ENCODE peak calls at places on chromosomes 11 and 22, in four cellular contexts. P, W, A and Y are unnamed samples.

GRCh38 chr22:35627267-35628041 is 10.3 kb upstream of the MB start:
- DNase-seq in W (no peak), P (peak; percentile 30), A (peak; percentile 74), Y (peak; percentile 64)

GRCh38 chr11:63918576-63919171 is 1.7 kb upstream of the RCOR2 start:
- DNase-seq in W (no peak), A (no peak), P (no peak), Y (peak; percentile 70)

GRCh38 chr11:27473017-27473406 is 422 bp upstream of the LGR4 start:
- DNase-seq in W (no peak), P (no peak), A (no peak), Y (peak; percentile 62)

GRCh38 chr22:28314959-28315358 is 364.7 kb downstream of the TTC28 start:
- DNase-seq in P (no peak), A (no peak), W (no peak), Y (no peak)

GRCh38 chr11:120205596-120206161 is 5.2 kb upstream of the OAF start:
- DNase-seq in P (no peak), A (no peak), W (no peak), Y (no peak)

GRCh38 chr11:66629356-66629755 is 9.1 kb upstream of the RBM4 start:
- DNase-seq in W (no peak), P (no peak), A (no peak), Y (no peak)

GRCh38 chr11:19614370-19614936 is 98.2 kb upstream of the NAV2 start:
- DNase-seq in A (no peak), P (no peak), W (no peak), Y (no peak)

GRCh38 chr22:19304547-19304946 is 13.0 kb upstream of the CLTCL1 start:
- DNase-seq in A (no peak), W (no peak), P (no peak), Y (no peak)

GRCh38 chr11:68186061-68186460 is 27.0 kb downstream of the KMT5B start:
- DNase-seq in W (no peak), P (no peak), A (no peak), Y (no peak)

GRCh38 chr11:109934151-109934550 is 159.0 kb upstream of the ZC3H12C start:
- DNase-seq in A (no peak), W (no peak), P (no peak), Y (no peak)

GRCh38 chr11:27263046-27263445 is 100.0 kb downstream of the CCDC34 start:
- DNase-seq in W (no peak), A (no peak), P (no peak), Y (no peak)

GRCh38 chr22:26283330-26283729 is 114.1 kb downstream of the SEZ6L start:
- DNase-seq in P (no peak), A (no peak), W (no peak), Y (no peak)

GRCh38 chr22:19687561-19688300 is 26.6 kb upstream of the SEPTIN5 start:
- DNase-seq in P (no peak), A (no peak), W (no peak), Y (peak; percentile 35)

GRCh38 chr11:15912825-15913224 is 443.5 kb downstream of the SOX6 start:
- DNase-seq in A (no peak), W (no peak), P (no peak), Y (no peak)

GRCh38 chr11:82864268-82864667 is 36.0 kb downstream of the PRCP start:
- DNase-seq in P (peak; percentile 67), W (no peak), A (peak; percentile 59), Y (peak; percentile 34)

GRCh38 chr11:74837191-74837590 is 88.5 kb downstream of the RNF169 start:
- DNase-seq in P (no peak), A (no peak), W (no peak), Y (no peak)

GRCh38 chr11:61955031-61955415 is 4.9 kb downstream of the BEST1 start:
- DNase-seq in W (no peak), A (peak; percentile 71), P (no peak), Y (no peak)

GRCh38 chr22:36873614-36874308 is 13.0 kb downstream of the NCF4 start:
- DNase-seq in A (peak; percentile 48), W (no peak), P (no peak), Y (no peak)

GRCh38 chr11:132422725-132423124 is 1052.3 kb downstream of the NTM start:
- DNase-seq in P (no peak), A (no peak), W (no peak), Y (peak; percentile 92)

GRCh38 chr11:10117709-10118341 is 176.2 kb downstream of the SBF2 start:
- DNase-seq in P (no peak), A (no peak), W (no peak), Y (no peak)

GRCh38 chr11:8092587-8093424 is 11.8 kb downstream of the TUB start:
- DNase-seq in W (peak; percentile 53), P (no peak), A (peak; percentile 49), Y (peak; percentile 11)

GRCh38 chr11:11514246-11514645 is 107.6 kb downstream of the GALNT18 start:
- DNase-seq in A (no peak), W (no peak), P (no peak), Y (no peak)

GRCh38 chr11:2771758-2772466 is 72.1 kb upstream of the KCNQ1OT1 start:
- DNase-seq in W (no peak), A (no peak), P (no peak), Y (no peak)

GRCh38 chr11:11909727-11910126 is 68.0 kb downstream of the USP47 start:
- DNase-seq in P (no peak), A (no peak), W (no peak), Y (no peak)

GRCh38 chr11:48141475-48142100 is 75.0 kb upstream of the OR4B1 start:
- DNase-seq in P (peak; percentile 25), W (no peak), A (no peak), Y (no peak)

GRCh38 chr22:47884200-47884599 is 1121.8 kb downstream of the TBC1D22A start:
- DNase-seq in W (no peak), A (no peak), P (no peak), Y (no peak)